ENCODE peak calls at places on chromosome 1, in four cellular contexts. One of them, this sample, is unnamed.

GRCh38 chr1:31064685-31065309 is 720 bp downstream of the PUM1 start:
- DNase-seq in CD4-positive, alpha-beta T cell: no peak
- DNase-seq in Peyer's patch: peak; percentile 29
- DNase-seq in K562: peak; percentile 59
- DNase-seq in this sample: no peak

GRCh38 chr1:176122282-176122681 is 84.8 kb downstream of the COP1 start:
- DNase-seq in CD4-positive, alpha-beta T cell: no peak
- DNase-seq in Peyer's patch: no peak
- DNase-seq in K562: no peak
- DNase-seq in this sample: no peak

GRCh38 chr1:55204997-55205396 is 10.2 kb downstream of the USP24 start:
- DNase-seq in CD4-positive, alpha-beta T cell: no peak
- DNase-seq in Peyer's patch: no peak
- DNase-seq in K562: peak; percentile 65
- DNase-seq in this sample: no peak

GRCh38 chr1:6185635-6186382 is 5.7 kb upstream of the CHD5 start:
- DNase-seq in CD4-positive, alpha-beta T cell: no peak
- DNase-seq in Peyer's patch: no peak
- DNase-seq in K562: peak; percentile 74
- DNase-seq in this sample: no peak

GRCh38 chr1:202844259-202844658 is 33.5 kb downstream of the PCAT6 start:
- DNase-seq in CD4-positive, alpha-beta T cell: no peak
- DNase-seq in Peyer's patch: no peak
- DNase-seq in K562: no peak
- DNase-seq in this sample: no peak

GRCh38 chr1:211632808-211633522 is 42.5 kb downstream of the NEK2 start:
- DNase-seq in CD4-positive, alpha-beta T cell: no peak
- DNase-seq in Peyer's patch: no peak
- DNase-seq in K562: no peak
- DNase-seq in this sample: no peak

GRCh38 chr1:167683226-167683625 is 38.6 kb upstream of the MPZL1 start:
- DNase-seq in CD4-positive, alpha-beta T cell: no peak
- DNase-seq in Peyer's patch: no peak
- DNase-seq in K562: no peak
- DNase-seq in this sample: no peak

GRCh38 chr1:41890841-41891311 is 27.8 kb downstream of the HIVEP3 start:
- DNase-seq in CD4-positive, alpha-beta T cell: no peak
- DNase-seq in Peyer's patch: no peak
- DNase-seq in K562: peak; percentile 47
- DNase-seq in this sample: no peak

GRCh38 chr1:214126697-214127146 is 138.9 kb downstream of the PROX1 start:
- DNase-seq in CD4-positive, alpha-beta T cell: no peak
- DNase-seq in Peyer's patch: no peak
- DNase-seq in K562: no peak
- DNase-seq in this sample: no peak

GRCh38 chr1:230212405-230212936 is 145.4 kb downstream of the GALNT2 start:
- DNase-seq in CD4-positive, alpha-beta T cell: no peak
- DNase-seq in Peyer's patch: peak; percentile 76
- DNase-seq in K562: no peak
- DNase-seq in this sample: peak; percentile 41

GRCh38 chr1:228367798-228368791 is 38.5 kb downstream of the TRIM11 start:
- DNase-seq in CD4-positive, alpha-beta T cell: no peak
- DNase-seq in Peyer's patch: no peak
- DNase-seq in K562: peak; percentile 95
- DNase-seq in this sample: no peak

GRCh38 chr1:226107471-226108460 is 45.2 kb downstream of the H3-3A start:
- DNase-seq in CD4-positive, alpha-beta T cell: no peak
- DNase-seq in Peyer's patch: no peak
- DNase-seq in K562: peak; percentile 61
- DNase-seq in this sample: no peak

GRCh38 chr1:229514578-229515275 is 6.6 kb upstream of the NUP133 start:
- DNase-seq in CD4-positive, alpha-beta T cell: peak; percentile 35
- DNase-seq in Peyer's patch: peak; percentile 61
- DNase-seq in K562: peak; percentile 85
- DNase-seq in this sample: peak; percentile 22

GRCh38 chr1:224340711-224341384 is 10.9 kb upstream of the NVL start:
- DNase-seq in CD4-positive, alpha-beta T cell: peak; percentile 12
- DNase-seq in Peyer's patch: peak; percentile 20
- DNase-seq in K562: no peak
- DNase-seq in this sample: no peak

GRCh38 chr1:1118011-1118892 is 2.4 kb upstream of the C1orf159 start:
- DNase-seq in CD4-positive, alpha-beta T cell: no peak
- DNase-seq in Peyer's patch: no peak
- DNase-seq in K562: no peak
- DNase-seq in this sample: no peak

GRCh38 chr1:28437924-28438699 is 67.7 kb upstream of the RCC1 start:
- DNase-seq in CD4-positive, alpha-beta T cell: no peak
- DNase-seq in Peyer's patch: peak; percentile 22
- DNase-seq in K562: peak; percentile 61
- DNase-seq in this sample: no peak

GRCh38 chr1:36982708-36983107 is 51.6 kb downstream of the GRIK3 start:
- DNase-seq in CD4-positive, alpha-beta T cell: no peak
- DNase-seq in Peyer's patch: no peak
- DNase-seq in K562: no peak
- DNase-seq in this sample: no peak

GRCh38 chr1:175481126-175482071 is 262.0 kb downstream of the TNR start:
- DNase-seq in CD4-positive, alpha-beta T cell: no peak
- DNase-seq in Peyer's patch: no peak
- DNase-seq in K562: peak; percentile 32
- DNase-seq in this sample: no peak

GRCh38 chr1:230972855-230973271 is 5.8 kb downstream of the TTC13 start:
- DNase-seq in CD4-positive, alpha-beta T cell: peak; percentile 53
- DNase-seq in Peyer's patch: peak; percentile 58
- DNase-seq in K562: no peak
- DNase-seq in this sample: peak; percentile 35

GRCh38 chr1:22739648-22740385 is 29.2 kb downstream of the EPHB2 start:
- DNase-seq in CD4-positive, alpha-beta T cell: no peak
- DNase-seq in Peyer's patch: peak; percentile 17
- DNase-seq in K562: peak; percentile 59
- DNase-seq in this sample: no peak

GRCh38 chr1:207470927-207471326 is 16.8 kb downstream of the CR2 start:
- DNase-seq in CD4-positive, alpha-beta T cell: no peak
- DNase-seq in Peyer's patch: no peak
- DNase-seq in K562: no peak
- DNase-seq in this sample: no peak

GRCh38 chr1:36008546-36009197 is 75.2 kb upstream of the TEKT2 start:
- DNase-seq in CD4-positive, alpha-beta T cell: no peak
- DNase-seq in Peyer's patch: no peak
- DNase-seq in K562: no peak
- DNase-seq in this sample: no peak

GRCh38 chr1:11929849-11930248 is 3.6 kb upstream of the KIAA2013 start:
- DNase-seq in CD4-positive, alpha-beta T cell: no peak
- DNase-seq in Peyer's patch: peak; percentile 35
- DNase-seq in K562: peak; percentile 88
- DNase-seq in this sample: no peak

GRCh38 chr1:36161656-36162531 is 5.9 kb downstream of the MAP7D1 start:
- DNase-seq in CD4-positive, alpha-beta T cell: peak; percentile 39
- DNase-seq in Peyer's patch: peak; percentile 77
- DNase-seq in K562: peak; percentile 58
- DNase-seq in this sample: no peak

GRCh38 chr1:196660912-196661311 is 9.1 kb downstream of the CFH start:
- DNase-seq in CD4-positive, alpha-beta T cell: no peak
- DNase-seq in Peyer's patch: no peak
- DNase-seq in K562: peak; percentile 47
- DNase-seq in this sample: no peak

GRCh38 chr1:11740258-11741192 is 4.6 kb downstream of the AGTRAP start:
- DNase-seq in CD4-positive, alpha-beta T cell: no peak
- DNase-seq in Peyer's patch: no peak
- DNase-seq in K562: peak; percentile 72
- DNase-seq in this sample: no peak

GRCh38 chr1:25641931-25642611 is 25.5 kb downstream of the MAN1C1 start:
- DNase-seq in CD4-positive, alpha-beta T cell: no peak
- DNase-seq in Peyer's patch: no peak
- DNase-seq in K562: no peak
- DNase-seq in this sample: no peak

GRCh38 chr1:179876289-179876715 is 1.3 kb downstream of the TOR1AIP2 start:
- DNase-seq in CD4-positive, alpha-beta T cell: no peak
- DNase-seq in Peyer's patch: no peak
- DNase-seq in K562: peak; percentile 60
- DNase-seq in this sample: no peak

GRCh38 chr1:85230305-85230977 is 29.0 kb downstream of the C1orf52 start:
- DNase-seq in CD4-positive, alpha-beta T cell: no peak
- DNase-seq in Peyer's patch: no peak
- DNase-seq in K562: peak; percentile 35
- DNase-seq in this sample: no peak

GRCh38 chr1:16628361-16629111 is 15.2 kb upstream of the NBPF1 start:
- DNase-seq in CD4-positive, alpha-beta T cell: no peak
- DNase-seq in Peyer's patch: peak; percentile 15
- DNase-seq in K562: no peak
- DNase-seq in this sample: no peak

GRCh38 chr1:168752171-168752570 is 23.2 kb upstream of the DPT start:
- DNase-seq in CD4-positive, alpha-beta T cell: no peak
- DNase-seq in Peyer's patch: no peak
- DNase-seq in K562: no peak
- DNase-seq in this sample: no peak

GRCh38 chr1:236451796-236452373 is 57.8 kb downstream of the EDARADD start:
- DNase-seq in CD4-positive, alpha-beta T cell: peak; percentile 20
- DNase-seq in Peyer's patch: no peak
- DNase-seq in K562: peak; percentile 76
- DNase-seq in this sample: no peak

GRCh38 chr1:33161061-33161681 is 20.7 kb downstream of the TRIM62 start:
- DNase-seq in CD4-positive, alpha-beta T cell: no peak
- DNase-seq in Peyer's patch: no peak
- DNase-seq in K562: no peak
- DNase-seq in this sample: no peak

GRCh38 chr1:111204211-111204883 is 3.9 kb upstream of the DENND2D start:
- DNase-seq in CD4-positive, alpha-beta T cell: peak; percentile 51
- DNase-seq in Peyer's patch: peak; percentile 83
- DNase-seq in K562: no peak
- DNase-seq in this sample: peak; percentile 55

GRCh38 chr1:19610282-19610978 is 33.7 kb upstream of the NBL1 start:
- DNase-seq in CD4-positive, alpha-beta T cell: no peak
- DNase-seq in Peyer's patch: no peak
- DNase-seq in K562: no peak
- DNase-seq in this sample: no peak

GRCh38 chr1:160522136-160522535 is 919 bp downstream of the SLAMF6 start:
- DNase-seq in CD4-positive, alpha-beta T cell: no peak
- DNase-seq in Peyer's patch: no peak
- DNase-seq in K562: no peak
- DNase-seq in this sample: no peak

GRCh38 chr1:160521554-160521953 is 1.5 kb downstream of the SLAMF6 start:
- DNase-seq in CD4-positive, alpha-beta T cell: no peak
- DNase-seq in Peyer's patch: no peak
- DNase-seq in K562: no peak
- DNase-seq in this sample: no peak

GRCh38 chr1:160520999-160521398 is 2.1 kb downstream of the SLAMF6 start:
- DNase-seq in CD4-positive, alpha-beta T cell: no peak
- DNase-seq in Peyer's patch: peak; percentile 40
- DNase-seq in K562: no peak
- DNase-seq in this sample: no peak

GRCh38 chr1:160520582-160520981 is 2.5 kb downstream of the SLAMF6 start:
- DNase-seq in CD4-positive, alpha-beta T cell: no peak
- DNase-seq in Peyer's patch: no peak
- DNase-seq in K562: no peak
- DNase-seq in this sample: no peak

DNA sequence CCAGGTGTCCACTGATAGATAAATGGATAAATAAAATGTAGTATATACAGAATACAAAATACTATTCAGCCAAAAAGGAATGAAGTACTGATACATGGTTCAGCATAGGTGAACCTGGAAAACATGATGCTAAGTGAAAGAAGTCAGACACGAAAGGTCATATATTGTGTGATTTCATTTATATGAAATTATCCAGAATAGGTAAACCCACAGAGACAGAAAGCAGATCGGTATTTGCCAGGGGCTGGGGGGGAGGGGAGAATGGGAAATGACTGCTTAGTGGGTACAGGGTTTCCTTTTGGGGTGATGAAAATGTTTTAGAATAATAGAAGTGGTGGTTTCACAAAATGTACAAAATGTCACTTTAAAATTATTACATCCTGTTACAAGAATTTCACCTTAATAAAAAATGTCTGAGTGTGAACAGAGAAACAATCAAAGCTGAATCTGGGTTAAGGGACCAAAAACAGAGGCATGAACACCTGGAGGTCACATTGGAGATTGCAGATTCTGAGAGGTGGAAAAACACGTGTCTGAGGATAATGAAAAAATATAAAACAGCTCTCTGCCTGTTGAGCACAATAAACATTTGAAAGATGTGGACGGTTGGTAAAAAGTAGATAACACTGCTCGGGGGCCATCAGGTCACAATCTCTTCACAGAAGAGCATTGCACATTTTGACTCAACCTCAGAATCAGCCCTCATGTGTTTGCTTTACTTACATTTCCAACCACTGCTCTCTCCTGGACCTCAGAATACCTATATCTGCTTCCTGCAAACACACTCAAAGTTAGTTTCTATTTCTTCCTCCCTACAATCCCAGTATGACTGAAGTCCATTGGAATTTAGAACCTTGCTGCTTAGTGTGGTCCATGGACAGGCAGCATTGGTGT is 3.3 kb downstream of the SLAMF6 start:
- DNase-seq in CD4-positive, alpha-beta T cell: no peak
- DNase-seq in Peyer's patch: peak; percentile 30
- DNase-seq in K562: peak; percentile 41
- DNase-seq in this sample: no peak
- TF ChIP-seq CTCF in CD4-positive, alpha-beta T cell: peak; percentile 15
- TF ChIP-seq CTCF in Peyer's patch: peak; percentile 59
- TF ChIP-seq CTCF in K562: peak; percentile 5
- TF ChIP-seq CTCF in this sample: peak; percentile 55

GRCh38 chr1:38138498-38139233 is 92.1 kb upstream of the POU3F1 start:
- DNase-seq in CD4-positive, alpha-beta T cell: no peak
- DNase-seq in Peyer's patch: no peak
- DNase-seq in K562: no peak
- DNase-seq in this sample: no peak
- TF ChIP-seq CTCF in CD4-positive, alpha-beta T cell: no peak
- TF ChIP-seq CTCF in Peyer's patch: no peak
- TF ChIP-seq CTCF in K562: no peak
- TF ChIP-seq CTCF in this sample: no peak

DNA sequence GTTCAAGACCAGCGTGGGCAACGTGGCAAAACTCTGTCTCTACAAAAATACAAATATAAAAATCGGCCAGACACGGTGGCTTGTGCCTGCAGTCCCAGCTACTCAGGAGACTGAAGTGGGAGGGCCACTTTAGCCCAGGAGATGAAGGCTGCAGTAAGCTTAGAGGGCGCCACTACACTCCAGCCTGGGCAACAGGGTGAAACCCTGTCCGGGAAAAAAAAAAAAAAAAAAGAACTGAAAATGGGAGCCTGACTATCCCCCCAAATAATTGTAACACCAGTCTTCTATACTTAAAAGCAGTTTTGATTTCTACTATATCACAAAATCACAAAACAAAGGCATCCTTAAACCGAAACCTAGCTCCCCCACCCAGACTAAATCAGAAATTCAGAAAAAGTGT is 60.3 kb downstream of the CDC42BPA start:
- DNase-seq in CD4-positive, alpha-beta T cell: no peak
- DNase-seq in Peyer's patch: no peak
- DNase-seq in K562: peak; percentile 70
- DNase-seq in this sample: no peak
- TF ChIP-seq CTCF in CD4-positive, alpha-beta T cell: no peak
- TF ChIP-seq CTCF in Peyer's patch: no peak
- TF ChIP-seq CTCF in K562: peak; percentile 49
- TF ChIP-seq CTCF in this sample: no peak

GRCh38 chr1:59775480-59775879 is 39.3 kb upstream of the HOOK1 start:
- DNase-seq in CD4-positive, alpha-beta T cell: no peak
- DNase-seq in Peyer's patch: no peak
- DNase-seq in K562: no peak
- DNase-seq in this sample: no peak

GRCh38 chr1:59776960-59777852 is 37.5 kb upstream of the HOOK1 start:
- DNase-seq in CD4-positive, alpha-beta T cell: no peak
- DNase-seq in Peyer's patch: no peak
- DNase-seq in K562: no peak
- DNase-seq in this sample: no peak

GRCh38 chr1:59779949-59780348 is 34.8 kb upstream of the HOOK1 start:
- DNase-seq in CD4-positive, alpha-beta T cell: no peak
- DNase-seq in Peyer's patch: no peak
- DNase-seq in K562: peak; percentile 31
- DNase-seq in this sample: no peak
- TF ChIP-seq CTCF in CD4-positive, alpha-beta T cell: no peak
- TF ChIP-seq CTCF in Peyer's patch: no peak
- TF ChIP-seq CTCF in K562: peak; percentile 25
- TF ChIP-seq CTCF in this sample: peak; percentile 31